ENCODE peak calls at places on chromosomes 13 and 19, in seven cellular contexts. N is fibroblast of lung, S is H1, W is GM23248, G is endodermal cell, A is NT2/D1, R is H9. V is an unnamed sample.

GRCh38 chr13:98974053-98974452 is 3.8 kb downstream of the DOCK9 start:
- DNase-seq in N (no peak), W (no peak), G (no peak), S (no peak), R (no peak), A (no peak), V (no peak)

GRCh38 chr13:29716493-29716892 is 121.0 kb upstream of the SLC7A1 start:
- DNase-seq in G (no peak), R (no peak), S (no peak), N (no peak), A (no peak), W (no peak), V (no peak)

GRCh38 chr13:44764334-44764733 is 188.2 kb upstream of the TSC22D1 start:
- DNase-seq in R (no peak), A (no peak), W (no peak), S (no peak), G (no peak), N (no peak), V (no peak)

GRCh38 chr19:18091217-18091608 is 4.5 kb upstream of the IL12RB1 start:
- DNase-seq in G (no peak), A (no peak), S (no peak), W (no peak), N (no peak), R (no peak), V (no peak)

GRCh38 chr19:57441979-57442752 is 7.0 kb downstream of the ZNF749 start:
- DNase-seq in G (no peak), W (no peak), N (no peak), S (no peak), A (no peak), R (no peak), V (no peak)

GRCh38 chr19:3586124-3586626 is 897 bp downstream of the GIPC3 start:
- DNase-seq in N (no peak), A (no peak), R (peak; percentile 65), S (peak; percentile 89), W (no peak), G (peak; percentile 81), V (no peak)

GRCh38 chr13:103238441-103238840 is 172.2 kb upstream of the SLC10A2 start:
- DNase-seq in G (no peak), S (no peak), R (no peak), A (no peak), W (no peak), N (no peak), V (no peak)

GRCh38 chr19:15421726-15422260 is 3.0 kb upstream of the AKAP8L start:
- DNase-seq in W (no peak), N (peak; percentile 48), S (no peak), R (no peak), A (no peak), G (no peak), V (no peak)

GRCh38 chr13:100546713-100547405 is 41.7 kb downstream of the GGACT start:
- DNase-seq in W (no peak), R (no peak), G (peak; percentile 45), N (no peak), S (peak; percentile 45), A (no peak), V (no peak)

GRCh38 chr19:10006335-10006708 is 4.0 kb downstream of the COL5A3 start:
- DNase-seq in S (no peak), W (peak; percentile 86), G (no peak), N (peak; percentile 58), A (no peak), R (no peak), V (no peak)

GRCh38 chr13:27339299-27339698 is 68.7 kb downstream of the RASL11A start:
- DNase-seq in R (peak; percentile 86), W (peak; percentile 50), N (peak; percentile 61), A (peak; percentile 36), S (peak; percentile 77), G (peak; percentile 92), V (no peak)

GRCh38 chr13:77535448-77535847 is at the start of gene SCEL:
- DNase-seq in G (no peak), A (no peak), N (no peak), S (no peak), W (no peak), R (no peak), V (no peak)

GRCh38 chr19:38417544-38418506 is 8.2 kb downstream of the RASGRP4 start:
- DNase-seq in R (peak; percentile 94), W (peak; percentile 46), A (no peak), G (peak; percentile 93), N (peak; percentile 11), S (peak; percentile 95), V (peak; percentile 56)

GRCh38 chr19:14530005-14530348 is 583 bp downstream of the TECR start:
- DNase-seq in N (no peak), R (no peak), G (no peak), S (no peak), W (no peak), A (no peak), V (no peak)

GRCh38 chr19:38617283-38617763 is 430 bp downstream of the MAP4K1 start:
- DNase-seq in G (no peak), S (no peak), W (no peak), R (no peak), A (no peak), N (no peak), V (no peak)

GRCh38 chr19:55115446-55116065 is 1.9 kb downstream of the PPP1R12C start:
- DNase-seq in W (peak; percentile 52), S (no peak), N (no peak), A (no peak), R (no peak), G (no peak), V (no peak)

GRCh38 chr19:10219678-10220077 is 11.5 kb downstream of the S1PR2 start:
- DNase-seq in S (no peak), G (peak; percentile 83), W (peak; percentile 54), A (peak; percentile 72), R (peak; percentile 79), N (peak; percentile 64), V (no peak)

GRCh38 chr19:53927745-53928144 is 18.7 kb downstream of the CACNG7 start:
- DNase-seq in W (peak; percentile 68), G (peak; percentile 93), S (peak; percentile 88), R (peak; percentile 88), N (peak; percentile 62), A (peak; percentile 87), V (peak; percentile 65)

GRCh38 chr13:113813749-113814434 is 50.0 kb downstream of the GAS6 start:
- DNase-seq in S (no peak), N (no peak), W (no peak), G (no peak), A (no peak), R (no peak), V (no peak)

GRCh38 chr13:78960881-78961280 is 301.9 kb upstream of the OBI1 start:
- DNase-seq in A (no peak), N (no peak), W (no peak), G (no peak), S (no peak), R (peak; percentile 24), V (no peak)

GRCh38 chr19:6118043-6118442 is 7.7 kb upstream of the RFX2 start:
- DNase-seq in G (no peak), R (no peak), S (no peak), A (no peak), W (no peak), N (no peak), V (no peak)

GRCh38 chr19:58059003-58059671 is at the start of gene ZNF135:
- DNase-seq in N (peak; percentile 90), W (peak; percentile 95), S (peak; percentile 90), A (peak; percentile 72), R (peak; percentile 92), G (peak; percentile 94), V (peak; percentile 80)

GRCh38 chr19:51714848-51715247 is 8.9 kb downstream of the HAS1 start:
- DNase-seq in N (no peak), R (no peak), A (no peak), S (no peak), G (no peak), W (peak; percentile 45), V (no peak)

GRCh38 chr19:10450853-10451609 is 30.7 kb downstream of the PDE4A start:
- DNase-seq in N (no peak), R (peak; percentile 94), G (peak; percentile 87), W (no peak), A (peak; percentile 36), S (peak; percentile 81), V (no peak)

GRCh38 chr13:113758651-113759524 is at the start of gene TMEM255B:
- DNase-seq in R (peak; percentile 89), A (peak; percentile 55), N (peak; percentile 62), G (peak; percentile 95), S (peak; percentile 89), W (peak; percentile 84), V (peak; percentile 71)

GRCh38 chr13:110320645-110321044 is 13.6 kb downstream of the COL4A2 start:
- DNase-seq in W (no peak), R (no peak), G (no peak), S (no peak), A (no peak), N (no peak), V (no peak)

GRCh38 chr19:48444933-48445194 is 919 bp upstream of the GRWD1 start:
- DNase-seq in R (no peak), A (no peak), S (no peak), W (peak; percentile 42), G (no peak), N (no peak), V (no peak)
- H3K9ac ChIP-seq in R (no peak overlapping the region), A (no peak overlapping the region), S (no peak overlapping the region), W (peak overlapping the region; percentile 92), G (no peak overlapping the region), N (no peak overlapping the region), V (no peak overlapping the region)

GRCh38 chr19:29662604-29663404 is 2.5 kb upstream of the PLEKHF1 start:
- DNase-seq in N (peak; percentile 93), R (no peak), A (no peak), G (no peak), S (no peak), W (peak; percentile 99), V (no peak)
- H3K9ac ChIP-seq in N (peak overlapping the region; percentile 45), R (no peak overlapping the region), A (no peak overlapping the region), G (no peak overlapping the region), S (no peak overlapping the region), W (peak overlapping the region; percentile 88), V (no peak overlapping the region)

GRCh38 chr19:34448191-34448590 is 20.0 kb downstream of the UBA2 start:
- DNase-seq in G (no peak), W (no peak), S (no peak), R (no peak), N (no peak), A (no peak), V (no peak)
- H3K9ac ChIP-seq in G (no peak overlapping the region), W (no peak overlapping the region), S (no peak overlapping the region), R (no peak overlapping the region), N (no peak overlapping the region), A (no peak overlapping the region), V (no peak overlapping the region)

DNA sequence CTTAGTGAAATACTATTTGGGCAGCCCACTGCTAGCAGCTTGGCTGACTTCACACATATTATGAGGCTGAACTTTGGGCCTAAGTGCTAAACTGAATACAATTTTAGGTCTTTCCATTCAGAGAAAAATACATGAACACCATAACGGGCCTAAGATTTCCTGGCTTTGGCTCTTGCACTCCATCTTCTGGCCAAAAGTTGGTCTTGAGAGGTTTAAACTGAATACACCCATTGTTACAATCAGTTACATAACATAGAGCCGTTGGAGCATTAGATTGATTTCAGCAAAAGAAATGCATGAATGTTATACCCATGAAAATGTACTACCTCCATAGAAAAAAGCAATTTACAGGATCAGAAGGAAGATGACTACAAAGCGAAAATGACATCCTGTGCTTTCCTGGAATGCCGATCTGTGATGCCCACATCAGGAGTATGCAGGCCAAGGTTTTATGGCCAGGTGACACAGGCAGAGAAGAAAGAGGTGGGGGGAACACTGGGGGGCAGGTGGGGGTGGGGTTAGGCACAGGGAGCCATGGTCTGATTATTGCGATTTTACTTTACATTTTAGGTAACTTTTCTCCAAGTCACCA is 11.1 kb upstream of the SHISA2 start:
- DNase-seq in W (peak; percentile 63), S (no peak), G (peak; percentile 68), A (no peak), N (peak; percentile 78), R (no peak), V (peak; percentile 45)
- H3K9ac ChIP-seq in W (no peak overlapping the region), S (no peak overlapping the region), G (no peak overlapping the region), A (no peak overlapping the region), N (no peak overlapping the region), R (no peak overlapping the region), V (no peak overlapping the region)

GRCh38 chr13:107202371-107203023 is 634.6 kb upstream of the ARGLU1 start:
- DNase-seq in N (peak; percentile 56), G (no peak), R (no peak), S (no peak), A (no peak), W (peak; percentile 76), V (no peak)
- H3K9ac ChIP-seq in N (no peak overlapping the region), G (no peak overlapping the region), R (no peak overlapping the region), S (no peak overlapping the region), A (no peak overlapping the region), W (no peak overlapping the region), V (no peak overlapping the region)

V was measured in neuronal stem cell.